ENCODE peak calls at places on chromosome 1, in ten cellular contexts. One of them, this sample, is unnamed.

GRCh38 chr1:209618756-209619420 is 33.3 kb downstream of the LAMB3 start:
- DNase-seq in pancreas: no peak
- DNase-seq in H7: no peak
- DNase-seq in DND-41: peak; percentile 15
- DNase-seq in SJSA1: no peak
- DNase-seq in tibial nerve: no peak
- DNase-seq in CD8-positive, alpha-beta memory T cell: no peak
- DNase-seq in heart right ventricle: peak; percentile 58
- DNase-seq in tibial artery: no peak
- DNase-seq in small intestine: peak; percentile 87
- DNase-seq in this sample: no peak

GRCh38 chr1:60970081-60970509 is 112.3 kb upstream of the NFIA start:
- DNase-seq in H7: peak; percentile 26
- DNase-seq in small intestine: peak; percentile 17
- DNase-seq in tibial artery: no peak
- DNase-seq in pancreas: no peak
- DNase-seq in CD8-positive, alpha-beta memory T cell: no peak
- DNase-seq in DND-41: no peak
- DNase-seq in heart right ventricle: no peak
- DNase-seq in tibial nerve: no peak
- DNase-seq in SJSA1: no peak
- DNase-seq in this sample: no peak

GRCh38 chr1:17890056-17890814 is 135.1 kb downstream of the ACTL8 start:
- DNase-seq in tibial artery: peak; percentile 41
- DNase-seq in DND-41: no peak
- DNase-seq in pancreas: no peak
- DNase-seq in heart right ventricle: no peak
- DNase-seq in H7: peak; percentile 26
- DNase-seq in CD8-positive, alpha-beta memory T cell: no peak
- DNase-seq in tibial nerve: no peak
- DNase-seq in SJSA1: no peak
- DNase-seq in small intestine: no peak
- DNase-seq in this sample: no peak

GRCh38 chr1:7192453-7192852 is 407.2 kb downstream of the CAMTA1 start:
- DNase-seq in CD8-positive, alpha-beta memory T cell: no peak
- DNase-seq in tibial artery: no peak
- DNase-seq in small intestine: no peak
- DNase-seq in DND-41: no peak
- DNase-seq in H7: no peak
- DNase-seq in tibial nerve: no peak
- DNase-seq in pancreas: no peak
- DNase-seq in SJSA1: no peak
- DNase-seq in heart right ventricle: no peak
- DNase-seq in this sample: no peak

GRCh38 chr1:40782371-40782956 is 1.1 kb upstream of the KCNQ4 start:
- DNase-seq in CD8-positive, alpha-beta memory T cell: no peak
- DNase-seq in SJSA1: no peak
- DNase-seq in pancreas: no peak
- DNase-seq in heart right ventricle: peak; percentile 25
- DNase-seq in tibial nerve: no peak
- DNase-seq in H7: peak; percentile 83
- DNase-seq in small intestine: peak; percentile 37
- DNase-seq in DND-41: no peak
- DNase-seq in tibial artery: no peak
- DNase-seq in this sample: no peak

GRCh38 chr1:222064388-222065201 is 322.7 kb upstream of the DUSP10 start:
- DNase-seq in CD8-positive, alpha-beta memory T cell: no peak
- DNase-seq in tibial artery: no peak
- DNase-seq in small intestine: no peak
- DNase-seq in pancreas: no peak
- DNase-seq in SJSA1: no peak
- DNase-seq in heart right ventricle: no peak
- DNase-seq in tibial nerve: no peak
- DNase-seq in H7: no peak
- DNase-seq in DND-41: no peak
- DNase-seq in this sample: no peak

GRCh38 chr1:117142200-117142599 is 20.7 kb upstream of the TRIM45 start:
- DNase-seq in DND-41: no peak
- DNase-seq in SJSA1: no peak
- DNase-seq in H7: no peak
- DNase-seq in pancreas: no peak
- DNase-seq in tibial nerve: no peak
- DNase-seq in heart right ventricle: no peak
- DNase-seq in tibial artery: no peak
- DNase-seq in small intestine: no peak
- DNase-seq in CD8-positive, alpha-beta memory T cell: no peak
- DNase-seq in this sample: no peak

GRCh38 chr1:57550092-57550491 is 126.2 kb upstream of the DAB1 start:
- DNase-seq in SJSA1: no peak
- DNase-seq in DND-41: no peak
- DNase-seq in H7: no peak
- DNase-seq in small intestine: no peak
- DNase-seq in CD8-positive, alpha-beta memory T cell: no peak
- DNase-seq in heart right ventricle: no peak
- DNase-seq in tibial artery: no peak
- DNase-seq in pancreas: no peak
- DNase-seq in tibial nerve: no peak
- DNase-seq in this sample: no peak

GRCh38 chr1:3433596-3434320 is 20.7 kb upstream of the ARHGEF16 start:
- DNase-seq in tibial nerve: no peak
- DNase-seq in heart right ventricle: no peak
- DNase-seq in tibial artery: no peak
- DNase-seq in CD8-positive, alpha-beta memory T cell: no peak
- DNase-seq in DND-41: no peak
- DNase-seq in pancreas: no peak
- DNase-seq in SJSA1: no peak
- DNase-seq in H7: no peak
- DNase-seq in small intestine: no peak
- DNase-seq in this sample: no peak

GRCh38 chr1:215667796-215668195 is 100.7 kb downstream of the KCTD3 start:
- DNase-seq in DND-41: no peak
- DNase-seq in tibial nerve: no peak
- DNase-seq in small intestine: no peak
- DNase-seq in H7: no peak
- DNase-seq in SJSA1: no peak
- DNase-seq in pancreas: no peak
- DNase-seq in heart right ventricle: no peak
- DNase-seq in CD8-positive, alpha-beta memory T cell: no peak
- DNase-seq in tibial artery: no peak
- DNase-seq in this sample: no peak

GRCh38 chr1:215669806-215670485 is 102.8 kb downstream of the KCTD3 start:
- DNase-seq in tibial artery: no peak
- DNase-seq in heart right ventricle: no peak
- DNase-seq in tibial nerve: no peak
- DNase-seq in CD8-positive, alpha-beta memory T cell: no peak
- DNase-seq in H7: no peak
- DNase-seq in DND-41: no peak
- DNase-seq in pancreas: no peak
- DNase-seq in SJSA1: no peak
- DNase-seq in small intestine: no peak
- DNase-seq in this sample: no peak

GRCh38 chr1:215660259-215660658 is 93.2 kb downstream of the KCTD3 start:
- DNase-seq in CD8-positive, alpha-beta memory T cell: no peak
- DNase-seq in small intestine: no peak
- DNase-seq in DND-41: no peak
- DNase-seq in pancreas: peak; percentile 58
- DNase-seq in heart right ventricle: no peak
- DNase-seq in tibial nerve: no peak
- DNase-seq in SJSA1: no peak
- DNase-seq in H7: no peak
- DNase-seq in tibial artery: no peak
- DNase-seq in this sample: no peak

GRCh38 chr1:215661033-215661432 is 93.9 kb downstream of the KCTD3 start:
- DNase-seq in CD8-positive, alpha-beta memory T cell: no peak
- DNase-seq in small intestine: no peak
- DNase-seq in pancreas: no peak
- DNase-seq in tibial artery: no peak
- DNase-seq in DND-41: no peak
- DNase-seq in SJSA1: no peak
- DNase-seq in tibial nerve: no peak
- DNase-seq in heart right ventricle: no peak
- DNase-seq in H7: no peak
- DNase-seq in this sample: no peak

DNA sequence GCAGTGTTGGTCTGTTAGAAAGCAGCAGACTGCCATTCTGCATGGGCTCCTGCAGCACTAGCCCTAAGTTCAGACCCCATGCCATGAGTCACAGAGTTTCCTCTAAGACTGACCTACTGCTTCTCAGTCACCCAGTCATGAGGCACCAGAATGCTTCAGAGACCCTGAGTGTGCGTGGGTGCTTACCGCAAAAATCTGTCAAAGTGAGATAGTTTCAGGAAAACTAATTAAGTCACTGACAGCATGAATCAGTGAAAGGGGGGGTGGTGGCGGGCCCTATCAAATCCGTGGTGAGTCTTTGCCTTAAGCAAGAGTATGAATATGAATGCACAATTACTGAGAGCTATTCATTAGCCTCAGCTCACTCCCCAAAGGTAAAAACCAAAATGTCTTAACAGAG is 98.1 kb downstream of the KCTD3 start:
- DNase-seq in tibial nerve: no peak
- DNase-seq in tibial artery: no peak
- DNase-seq in CD8-positive, alpha-beta memory T cell: no peak
- DNase-seq in H7: no peak
- DNase-seq in small intestine: no peak
- DNase-seq in pancreas: no peak
- DNase-seq in SJSA1: peak; percentile 49
- DNase-seq in heart right ventricle: no peak
- DNase-seq in DND-41: no peak
- DNase-seq in this sample: no peak
- H3K36me3 ChIP-seq in tibial nerve: no peaks in the 10 kb centered on the region
- H3K36me3 ChIP-seq in tibial artery: no peaks in the 10 kb centered on the region
- H3K36me3 ChIP-seq in CD8-positive, alpha-beta memory T cell: no peaks in the 10 kb centered on the region
- H3K36me3 ChIP-seq in H7: no peaks in the 10 kb centered on the region
- H3K36me3 ChIP-seq in small intestine: no peaks in the 10 kb centered on the region
- H3K36me3 ChIP-seq in pancreas: no peaks in the 10 kb centered on the region
- H3K36me3 ChIP-seq in SJSA1: no peaks in the 10 kb centered on the region
- H3K36me3 ChIP-seq in heart right ventricle: no peaks in the 10 kb centered on the region
- H3K36me3 ChIP-seq in DND-41: no peaks in the 10 kb centered on the region
- H3K36me3 ChIP-seq in this sample: no peaks in the 10 kb centered on the region

GRCh38 chr1:227766015-227766634 is 30.9 kb downstream of the SNAP47 start:
- DNase-seq in tibial nerve: no peak
- DNase-seq in H7: peak; percentile 43
- DNase-seq in heart right ventricle: no peak
- DNase-seq in DND-41: peak; percentile 55
- DNase-seq in tibial artery: no peak
- DNase-seq in small intestine: peak; percentile 64
- DNase-seq in CD8-positive, alpha-beta memory T cell: peak; percentile 79
- DNase-seq in SJSA1: no peak
- DNase-seq in pancreas: peak; percentile 40
- DNase-seq in this sample: no peak
- H3K36me3 ChIP-seq in tibial nerve: peaks cover 80% of the 10 kb centered on the region
- H3K36me3 ChIP-seq in H7: peaks cover 19% of the 10 kb centered on the region
- H3K36me3 ChIP-seq in heart right ventricle: peaks cover 36% of the 10 kb centered on the region
- H3K36me3 ChIP-seq in DND-41: peaks cover 87% of the 10 kb centered on the region
- H3K36me3 ChIP-seq in tibial artery: peaks cover 85% of the 10 kb centered on the region
- H3K36me3 ChIP-seq in small intestine: peaks cover 2% of the 10 kb centered on the region
- H3K36me3 ChIP-seq in CD8-positive, alpha-beta memory T cell: no peaks in the 10 kb centered on the region
- H3K36me3 ChIP-seq in SJSA1: peaks cover 64% of the 10 kb centered on the region
- H3K36me3 ChIP-seq in pancreas: peaks cover 4% of the 10 kb centered on the region
- H3K36me3 ChIP-seq in this sample: peaks cover 22% of the 10 kb centered on the region

GRCh38 chr1:160307455-160307854 is 22.5 kb upstream of the PEX19 start:
- DNase-seq in tibial nerve: no peak
- DNase-seq in H7: peak; percentile 78
- DNase-seq in pancreas: no peak
- DNase-seq in small intestine: no peak
- DNase-seq in tibial artery: no peak
- DNase-seq in DND-41: no peak
- DNase-seq in heart right ventricle: no peak
- DNase-seq in CD8-positive, alpha-beta memory T cell: no peak
- DNase-seq in SJSA1: no peak
- DNase-seq in this sample: no peak

GRCh38 chr1:160308451-160309182 is 23.7 kb upstream of the PEX19 start:
- DNase-seq in small intestine: no peak
- DNase-seq in heart right ventricle: no peak
- DNase-seq in pancreas: no peak
- DNase-seq in tibial artery: no peak
- DNase-seq in DND-41: no peak
- DNase-seq in SJSA1: no peak
- DNase-seq in H7: peak; percentile 59
- DNase-seq in CD8-positive, alpha-beta memory T cell: no peak
- DNase-seq in tibial nerve: no peak
- DNase-seq in this sample: no peak

GRCh38 chr1:160309183-160309535 is 24.2 kb upstream of the PEX19 start:
- DNase-seq in H7: no peak
- DNase-seq in heart right ventricle: no peak
- DNase-seq in small intestine: no peak
- DNase-seq in SJSA1: no peak
- DNase-seq in tibial artery: no peak
- DNase-seq in pancreas: no peak
- DNase-seq in CD8-positive, alpha-beta memory T cell: no peak
- DNase-seq in DND-41: no peak
- DNase-seq in tibial nerve: no peak
- DNase-seq in this sample: no peak
- H3K36me3 ChIP-seq in H7: peaks cover 45% of the 10 kb centered on the region
- H3K36me3 ChIP-seq in heart right ventricle: peaks cover 87% of the 10 kb centered on the region
- H3K36me3 ChIP-seq in small intestine: peaks cover 50% of the 10 kb centered on the region
- H3K36me3 ChIP-seq in SJSA1: peaks cover 100% of the 10 kb centered on the region
- H3K36me3 ChIP-seq in tibial artery: peaks cover 100% of the 10 kb centered on the region
- H3K36me3 ChIP-seq in pancreas: peaks cover 81% of the 10 kb centered on the region
- H3K36me3 ChIP-seq in CD8-positive, alpha-beta memory T cell: peaks cover 75% of the 10 kb centered on the region
- H3K36me3 ChIP-seq in DND-41: peaks cover 91% of the 10 kb centered on the region
- H3K36me3 ChIP-seq in tibial nerve: peaks cover 100% of the 10 kb centered on the region
- H3K36me3 ChIP-seq in this sample: peaks cover 84% of the 10 kb centered on the region

GRCh38 chr1:8382051-8382505 is 64.2 kb downstream of the SLC45A1 start:
- DNase-seq in DND-41: no peak
- DNase-seq in heart right ventricle: no peak
- DNase-seq in H7: peak; percentile 62
- DNase-seq in tibial artery: peak; percentile 55
- DNase-seq in SJSA1: no peak
- DNase-seq in pancreas: no peak
- DNase-seq in tibial nerve: no peak
- DNase-seq in CD8-positive, alpha-beta memory T cell: no peak
- DNase-seq in small intestine: no peak
- DNase-seq in this sample: no peak

GRCh38 chr1:8384088-8384487 is 66.2 kb downstream of the SLC45A1 start:
- DNase-seq in SJSA1: no peak
- DNase-seq in small intestine: no peak
- DNase-seq in pancreas: no peak
- DNase-seq in CD8-positive, alpha-beta memory T cell: no peak
- DNase-seq in heart right ventricle: no peak
- DNase-seq in H7: no peak
- DNase-seq in DND-41: no peak
- DNase-seq in tibial nerve: no peak
- DNase-seq in tibial artery: peak; percentile 17
- DNase-seq in this sample: no peak

GRCh38 chr1:8382608-8383525 is 65.0 kb downstream of the SLC45A1 start:
- DNase-seq in small intestine: peak; percentile 51
- DNase-seq in pancreas: no peak
- DNase-seq in H7: no peak
- DNase-seq in SJSA1: no peak
- DNase-seq in tibial nerve: no peak
- DNase-seq in heart right ventricle: no peak
- DNase-seq in CD8-positive, alpha-beta memory T cell: peak; percentile 23
- DNase-seq in DND-41: no peak
- DNase-seq in tibial artery: peak; percentile 38
- DNase-seq in this sample: no peak

GRCh38 chr1:8379513-8380186 is 61.7 kb downstream of the SLC45A1 start:
- DNase-seq in H7: peak; percentile 47
- DNase-seq in DND-41: no peak
- DNase-seq in small intestine: no peak
- DNase-seq in tibial artery: peak; percentile 55
- DNase-seq in heart right ventricle: no peak
- DNase-seq in SJSA1: no peak
- DNase-seq in CD8-positive, alpha-beta memory T cell: no peak
- DNase-seq in tibial nerve: no peak
- DNase-seq in pancreas: no peak
- DNase-seq in this sample: no peak

GRCh38 chr1:8381618-8382017 is 63.7 kb downstream of the SLC45A1 start:
- DNase-seq in heart right ventricle: no peak
- DNase-seq in pancreas: no peak
- DNase-seq in small intestine: no peak
- DNase-seq in SJSA1: no peak
- DNase-seq in CD8-positive, alpha-beta memory T cell: no peak
- DNase-seq in tibial artery: peak; percentile 20
- DNase-seq in tibial nerve: no peak
- DNase-seq in H7: no peak
- DNase-seq in DND-41: no peak
- DNase-seq in this sample: no peak
- H3K36me3 ChIP-seq in heart right ventricle: no peaks in the 10 kb centered on the region
- H3K36me3 ChIP-seq in pancreas: no peaks in the 10 kb centered on the region
- H3K36me3 ChIP-seq in small intestine: peaks cover 10% of the 10 kb centered on the region
- H3K36me3 ChIP-seq in SJSA1: peaks cover 39% of the 10 kb centered on the region
- H3K36me3 ChIP-seq in CD8-positive, alpha-beta memory T cell: no peaks in the 10 kb centered on the region
- H3K36me3 ChIP-seq in tibial artery: no peaks in the 10 kb centered on the region
- H3K36me3 ChIP-seq in tibial nerve: no peaks in the 10 kb centered on the region
- H3K36me3 ChIP-seq in H7: no peaks in the 10 kb centered on the region
- H3K36me3 ChIP-seq in DND-41: no peaks in the 10 kb centered on the region
- H3K36me3 ChIP-seq in this sample: no peaks in the 10 kb centered on the region